ENCODE peak calls at places on chromosomes 12 and 14, in four cellular contexts. One of them, this sample, is unnamed.

GRCh38 chr12:63915105-63915830 is 70.8 kb downstream of the SRGAP1 start:
- DNase-seq in PC-3: peak; percentile 48
- DNase-seq in endothelial cell of umbilical vein: peak; percentile 63
- DNase-seq in A673: peak; percentile 86
- DNase-seq in this sample: peak; percentile 50

GRCh38 chr14:102490456-102490855 is 19.1 kb downstream of the ANKRD9 start:
- DNase-seq in PC-3: no peak
- DNase-seq in endothelial cell of umbilical vein: no peak
- DNase-seq in A673: no peak
- DNase-seq in this sample: no peak

GRCh38 chr12:126171936-126172559 is 1106.8 kb downstream of the AACS start:
- DNase-seq in PC-3: no peak
- DNase-seq in endothelial cell of umbilical vein: no peak
- DNase-seq in A673: no peak
- DNase-seq in this sample: no peak

GRCh38 chr12:94553130-94553519 is 93.5 kb upstream of the CEP83 start:
- DNase-seq in PC-3: peak; percentile 74
- DNase-seq in endothelial cell of umbilical vein: peak; percentile 57
- DNase-seq in A673: no peak
- DNase-seq in this sample: peak; percentile 49

GRCh38 chr14:47278233-47278842 is 397.1 kb downstream of the MDGA2 start:
- DNase-seq in PC-3: peak; percentile 70
- DNase-seq in endothelial cell of umbilical vein: peak; percentile 64
- DNase-seq in A673: peak; percentile 71
- DNase-seq in this sample: no peak

GRCh38 chr12:30896461-30896860 is 30.1 kb upstream of the TSPAN11 start:
- DNase-seq in PC-3: no peak
- DNase-seq in endothelial cell of umbilical vein: no peak
- DNase-seq in A673: no peak
- DNase-seq in this sample: peak; percentile 14

GRCh38 chr12:93441111-93441616 is 583 bp downstream of the UBE2N start:
- DNase-seq in PC-3: peak; percentile 12
- DNase-seq in endothelial cell of umbilical vein: peak; percentile 31
- DNase-seq in A673: peak; percentile 24
- DNase-seq in this sample: no peak

GRCh38 chr14:23357261-23357660 is 4.6 kb upstream of the SLC22A17 start:
- DNase-seq in PC-3: no peak
- DNase-seq in endothelial cell of umbilical vein: no peak
- DNase-seq in A673: no peak
- DNase-seq in this sample: no peak

GRCh38 chr12:80226576-80226975 is 127.2 kb downstream of the OTOGL start:
- DNase-seq in PC-3: peak; percentile 56
- DNase-seq in endothelial cell of umbilical vein: peak; percentile 76
- DNase-seq in A673: peak; percentile 56
- DNase-seq in this sample: peak; percentile 33

GRCh38 chr12:70560671-70561070 is 76.6 kb downstream of the PTPRB start:
- DNase-seq in PC-3: peak; percentile 72
- DNase-seq in endothelial cell of umbilical vein: no peak
- DNase-seq in A673: no peak
- DNase-seq in this sample: no peak

GRCh38 chr14:70190156-70190555 is 1.4 kb upstream of the SLC8A3 start:
- DNase-seq in PC-3: no peak
- DNase-seq in endothelial cell of umbilical vein: no peak
- DNase-seq in A673: no peak
- DNase-seq in this sample: no peak

GRCh38 chr12:124538194-124539082 is 29.0 kb downstream of the NCOR2 start:
- DNase-seq in PC-3: no peak
- DNase-seq in endothelial cell of umbilical vein: no peak
- DNase-seq in A673: no peak
- DNase-seq in this sample: no peak

GRCh38 chr12:93563807-93564538 is 8.5 kb upstream of the SOCS2 start:
- DNase-seq in PC-3: peak; percentile 97
- DNase-seq in endothelial cell of umbilical vein: no peak
- DNase-seq in A673: peak; percentile 60
- DNase-seq in this sample: no peak

GRCh38 chr12:91379051-91379775 is 196.6 kb upstream of the DCN start:
- DNase-seq in PC-3: no peak
- DNase-seq in endothelial cell of umbilical vein: no peak
- DNase-seq in A673: no peak
- DNase-seq in this sample: no peak

GRCh38 chr12:88549929-88550328 is 30.3 kb downstream of the KITLG start:
- DNase-seq in PC-3: no peak
- DNase-seq in endothelial cell of umbilical vein: peak; percentile 50
- DNase-seq in A673: no peak
- DNase-seq in this sample: no peak

GRCh38 chr14:35332517-35333346 is 40.5 kb downstream of the PSMA6 start:
- DNase-seq in PC-3: peak; percentile 76
- DNase-seq in endothelial cell of umbilical vein: no peak
- DNase-seq in A673: no peak
- DNase-seq in this sample: no peak

GRCh38 chr12:124917135-124917840 is 2.8 kb upstream of the UBC start:
- DNase-seq in PC-3: peak; percentile 100
- DNase-seq in endothelial cell of umbilical vein: peak; percentile 100
- DNase-seq in A673: peak; percentile 100
- DNase-seq in this sample: peak; percentile 99

GRCh38 chr12:52598966-52599365 is 2.3 kb downstream of the KRT72 start:
- DNase-seq in PC-3: no peak
- DNase-seq in endothelial cell of umbilical vein: no peak
- DNase-seq in A673: no peak
- DNase-seq in this sample: no peak

GRCh38 chr12:102479099-102479887 is 1.1 kb downstream of the IGF1 start:
- DNase-seq in PC-3: no peak
- DNase-seq in endothelial cell of umbilical vein: no peak
- DNase-seq in A673: peak; percentile 53
- DNase-seq in this sample: no peak

GRCh38 chr14:68312884-68313725 is 479.8 kb downstream of the ZFP36L1 start:
- DNase-seq in PC-3: no peak
- DNase-seq in endothelial cell of umbilical vein: no peak
- DNase-seq in A673: no peak
- DNase-seq in this sample: no peak

GRCh38 chr12:31965090-31965489 is 5.9 kb downstream of the RESF1 start:
- DNase-seq in PC-3: no peak
- DNase-seq in endothelial cell of umbilical vein: no peak
- DNase-seq in A673: peak; percentile 35
- DNase-seq in this sample: no peak

GRCh38 chr14:97177016-97177415 is 379.8 kb downstream of the VRK1 start:
- DNase-seq in PC-3: peak; percentile 81
- DNase-seq in endothelial cell of umbilical vein: no peak
- DNase-seq in A673: no peak
- DNase-seq in this sample: no peak

GRCh38 chr14:52150162-52150561 is 81.3 kb upstream of the NID2 start:
- DNase-seq in PC-3: no peak
- DNase-seq in endothelial cell of umbilical vein: no peak
- DNase-seq in A673: no peak
- DNase-seq in this sample: no peak

GRCh38 chr12:72261885-72262284 is 10.3 kb upstream of the TRHDE start:
- DNase-seq in PC-3: no peak
- DNase-seq in endothelial cell of umbilical vein: no peak
- DNase-seq in A673: no peak
- DNase-seq in this sample: no peak

GRCh38 chr12:123519151-123520001 is 14.1 kb downstream of the RILPL1 start:
- DNase-seq in PC-3: no peak
- DNase-seq in endothelial cell of umbilical vein: peak; percentile 52
- DNase-seq in A673: no peak
- DNase-seq in this sample: peak; percentile 39

GRCh38 chr14:32202468-32202865 is 602 bp downstream of the RNU6-8 start:
- DNase-seq in PC-3: peak; percentile 30
- DNase-seq in endothelial cell of umbilical vein: peak; percentile 55
- DNase-seq in A673: peak; percentile 46
- DNase-seq in this sample: no peak

GRCh38 chr12:10301103-10301502 is 6.6 kb upstream of the KLRD1 start:
- DNase-seq in PC-3: peak; percentile 38
- DNase-seq in endothelial cell of umbilical vein: no peak
- DNase-seq in A673: no peak
- DNase-seq in this sample: no peak

GRCh38 chr14:71891970-71892369 is 40.3 kb upstream of the RGS6 start:
- DNase-seq in PC-3: no peak
- DNase-seq in endothelial cell of umbilical vein: no peak
- DNase-seq in A673: no peak
- DNase-seq in this sample: no peak

GRCh38 chr12:117034249-117034648 is 65.0 kb downstream of the TESC start:
- DNase-seq in PC-3: no peak
- DNase-seq in endothelial cell of umbilical vein: no peak
- DNase-seq in A673: no peak
- DNase-seq in this sample: no peak

GRCh38 chr12:3752741-3753486 is at the start of gene CRACR2A:
- DNase-seq in PC-3: no peak
- DNase-seq in endothelial cell of umbilical vein: peak; percentile 75
- DNase-seq in A673: peak; percentile 59
- DNase-seq in this sample: no peak

GRCh38 chr14:96630281-96630680 is 128.1 kb downstream of the PAPOLA start:
- DNase-seq in PC-3: no peak
- DNase-seq in endothelial cell of umbilical vein: no peak
- DNase-seq in A673: no peak
- DNase-seq in this sample: no peak

GRCh38 chr12:6535697-6535946 is 1.3 kb downstream of the GAPDH start:
- DNase-seq in PC-3: no peak
- DNase-seq in endothelial cell of umbilical vein: no peak
- DNase-seq in A673: no peak
- DNase-seq in this sample: no peak

GRCh38 chr12:92133795-92134637 is 11.6 kb downstream of the BTG1 start:
- DNase-seq in PC-3: peak; percentile 46
- DNase-seq in endothelial cell of umbilical vein: no peak
- DNase-seq in A673: no peak
- DNase-seq in this sample: no peak

GRCh38 chr14:61174395-61175386 is 106.4 kb downstream of the TMEM30B start:
- DNase-seq in PC-3: peak; percentile 68
- DNase-seq in endothelial cell of umbilical vein: no peak
- DNase-seq in A673: peak; percentile 92
- DNase-seq in this sample: no peak

GRCh38 chr12:80162177-80162576 is 62.8 kb downstream of the OTOGL start:
- DNase-seq in PC-3: no peak
- DNase-seq in endothelial cell of umbilical vein: no peak
- DNase-seq in A673: no peak
- DNase-seq in this sample: no peak

GRCh38 chr12:49903700-49904423 is at the start of gene FAIM2:
- DNase-seq in PC-3: no peak
- DNase-seq in endothelial cell of umbilical vein: no peak
- DNase-seq in A673: peak; percentile 40
- DNase-seq in this sample: peak; percentile 40
- H3K4me3 ChIP-seq in PC-3: no peak within 1 kb of the TSS
- H3K4me3 ChIP-seq in endothelial cell of umbilical vein: no peak within 1 kb of the TSS
- H3K4me3 ChIP-seq in A673: peak within 1 kb of the TSS; percentile 23
- H3K4me3 ChIP-seq in this sample: peak within 1 kb of the TSS; percentile 43

GRCh38 chr14:100056964-100057817 is 8.0 kb upstream of the EVL start:
- DNase-seq in PC-3: peak; percentile 51
- DNase-seq in endothelial cell of umbilical vein: peak; percentile 39
- DNase-seq in A673: peak; percentile 22
- DNase-seq in this sample: no peak
- TF ChIP-seq CTCF in PC-3: peak; percentile 61
- TF ChIP-seq CTCF in endothelial cell of umbilical vein: peak; percentile 28
- TF ChIP-seq CTCF in A673: peak; percentile 37
- TF ChIP-seq CTCF in this sample: peak; percentile 42

GRCh38 chr14:73995977-73996378 is 23.1 kb downstream of the ENTPD5 start:
- DNase-seq in PC-3: no peak
- DNase-seq in endothelial cell of umbilical vein: no peak
- DNase-seq in A673: no peak
- DNase-seq in this sample: no peak
- H3K4me3 ChIP-seq in PC-3: no peak overlapping the region
- H3K4me3 ChIP-seq in endothelial cell of umbilical vein: no peak overlapping the region
- H3K4me3 ChIP-seq in A673: no peak overlapping the region
- H3K4me3 ChIP-seq in this sample: no peak overlapping the region

GRCh38 chr14:55416866-55417265 is 5.2 kb upstream of the ATG14 start:
- DNase-seq in PC-3: peak; percentile 82
- DNase-seq in endothelial cell of umbilical vein: no peak
- DNase-seq in A673: peak; percentile 71
- DNase-seq in this sample: no peak
- TF ChIP-seq CTCF in PC-3: peak; percentile 100
- TF ChIP-seq CTCF in endothelial cell of umbilical vein: no peak
- TF ChIP-seq CTCF in A673: peak; percentile 86
- TF ChIP-seq CTCF in this sample: peak; percentile 42

GRCh38 chr12:12721251-12721689 is 4.1 kb downstream of the CDKN1B start:
- DNase-seq in PC-3: peak; percentile 69
- DNase-seq in endothelial cell of umbilical vein: no peak
- DNase-seq in A673: no peak
- DNase-seq in this sample: no peak

GRCh38 chr12:12720637-12721250 is 3.6 kb downstream of the CDKN1B start:
- DNase-seq in PC-3: peak; percentile 7
- DNase-seq in endothelial cell of umbilical vein: peak; percentile 58
- DNase-seq in A673: no peak
- DNase-seq in this sample: no peak

GRCh38 chr12:12718853-12719252 is 1.7 kb downstream of the CDKN1B start:
- DNase-seq in PC-3: peak; percentile 10
- DNase-seq in endothelial cell of umbilical vein: peak; percentile 41
- DNase-seq in A673: peak; percentile 31
- DNase-seq in this sample: no peak

GRCh38 chr12:12719496-12719895 is 2.3 kb downstream of the CDKN1B start:
- DNase-seq in PC-3: peak; percentile 16
- DNase-seq in endothelial cell of umbilical vein: peak; percentile 68
- DNase-seq in A673: no peak
- DNase-seq in this sample: no peak

DNA sequence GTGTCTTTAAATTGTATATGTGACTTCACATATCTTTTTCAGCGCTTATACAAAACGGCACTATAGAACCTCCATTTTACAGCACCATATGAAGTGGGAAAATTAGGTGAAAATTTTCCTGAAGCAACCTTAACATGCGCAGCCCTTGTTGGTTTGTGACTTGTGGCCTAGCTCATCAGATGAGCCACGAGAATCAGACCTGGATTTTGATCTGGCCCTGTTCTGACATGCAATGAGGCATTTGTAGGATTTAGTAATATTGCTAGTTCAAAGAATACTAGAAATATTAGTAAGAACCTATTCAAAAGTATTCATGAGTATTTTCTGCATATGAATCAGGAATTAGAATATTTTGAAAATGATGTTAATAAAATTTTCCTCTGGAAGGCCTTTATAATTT is 2.9 kb downstream of the CDKN1B start:
- DNase-seq in PC-3: peak; percentile 10
- DNase-seq in endothelial cell of umbilical vein: peak; percentile 15
- DNase-seq in A673: no peak
- DNase-seq in this sample: no peak
- H3K4me3 ChIP-seq in PC-3: peak overlapping the region; percentile 94
- H3K4me3 ChIP-seq in endothelial cell of umbilical vein: peak overlapping the region; percentile 99
- H3K4me3 ChIP-seq in A673: peak overlapping the region; percentile 96
- H3K4me3 ChIP-seq in this sample: peak overlapping the region; percentile 67

GRCh38 chr12:75558262-75558661 is 46.9 kb upstream of the KRR1 start:
- DNase-seq in PC-3: no peak
- DNase-seq in endothelial cell of umbilical vein: no peak
- DNase-seq in A673: no peak
- DNase-seq in this sample: no peak
- TF ChIP-seq CTCF in PC-3: no peak
- TF ChIP-seq CTCF in endothelial cell of umbilical vein: no peak
- TF ChIP-seq CTCF in A673: no peak
- TF ChIP-seq CTCF in this sample: no peak

GRCh38 chr12:54588892-54589291 is 433 bp upstream of the PPP1R1A start:
- DNase-seq in PC-3: no peak
- DNase-seq in endothelial cell of umbilical vein: no peak
- DNase-seq in A673: no peak
- DNase-seq in this sample: no peak

GRCh38 chr12:54588110-54588831 is at the start of gene PPP1R1A:
- DNase-seq in PC-3: no peak
- DNase-seq in endothelial cell of umbilical vein: no peak
- DNase-seq in A673: peak; percentile 55
- DNase-seq in this sample: no peak

GRCh38 chr12:54586620-54587019 is 1.8 kb downstream of the PPP1R1A start:
- DNase-seq in PC-3: no peak
- DNase-seq in endothelial cell of umbilical vein: no peak
- DNase-seq in A673: no peak
- DNase-seq in this sample: no peak

GRCh38 chr12:54585243-54585642 is 3.2 kb downstream of the PPP1R1A start:
- DNase-seq in PC-3: no peak
- DNase-seq in endothelial cell of umbilical vein: no peak
- DNase-seq in A673: peak; percentile 47
- DNase-seq in this sample: no peak

GRCh38 chr12:54587315-54587821 is 1.1 kb downstream of the PPP1R1A start:
- DNase-seq in PC-3: no peak
- DNase-seq in endothelial cell of umbilical vein: no peak
- DNase-seq in A673: peak; percentile 50
- DNase-seq in this sample: no peak
- H3K4me3 ChIP-seq in PC-3: no peak overlapping the region
- H3K4me3 ChIP-seq in endothelial cell of umbilical vein: no peak overlapping the region
- H3K4me3 ChIP-seq in A673: peak overlapping the region; percentile 87
- H3K4me3 ChIP-seq in this sample: no peak overlapping the region

This sample was measured in AG09309.